ENCODE peak calls at places on chromosomes 4 and X, in six cellular contexts. A is neuronal stem cell, K is H9, Z is mesendoderm, X is IMR-90, H is H1. U is an unnamed sample.

GRCh38 chr4:15598644-15599043 is 56.5 kb downstream of the FBXL5 start:
- DNase-seq in A (no peak), H (no peak), Z (no peak), K (no peak), X (peak; percentile 91), U (peak; percentile 83)

GRCh38 chrX:1521459-1521956 is 15.5 kb downstream of the P2RY8 start:
- DNase-seq in K (peak; percentile 75), H (peak; percentile 46), Z (peak; percentile 81), X (no peak), A (no peak), U (no peak)

GRCh38 chrX:123060986-123061385 is 123.1 kb upstream of the GRIA3 start:
- DNase-seq in A (no peak), H (no peak), Z (no peak), X (no peak), K (no peak), U (no peak)

GRCh38 chr4:173367285-173367684 is 3.5 kb upstream of the SAP30 start:
- DNase-seq in H (no peak), X (peak; percentile 22), Z (no peak), A (no peak), K (no peak), U (no peak)

GRCh38 chrX:24264383-24264782 is 49.5 kb downstream of the SUPT20HL2 start:
- DNase-seq in X (peak; percentile 13), K (no peak), H (no peak), Z (no peak), A (no peak), U (peak; percentile 22)

GRCh38 chr4:10734697-10735096 is 50.1 kb upstream of the CLNK start:
- DNase-seq in Z (no peak), H (no peak), K (no peak), X (no peak), A (no peak), U (no peak)

GRCh38 chr4:37446016-37446415 is 201.5 kb downstream of the NWD2 start:
- DNase-seq in H (no peak), Z (no peak), A (no peak), X (no peak), K (no peak), U (no peak)

GRCh38 chrX:134604701-134605271 is 53.5 kb downstream of the PLAC1 start:
- DNase-seq in Z (peak; percentile 12), X (peak; percentile 42), A (no peak), H (no peak), K (no peak), U (peak; percentile 37)

GRCh38 chr4:128974203-128974602 is 119.1 kb downstream of the SCLT1 start:
- DNase-seq in Z (no peak), K (no peak), H (no peak), A (no peak), X (peak; percentile 25), U (peak; percentile 36)

GRCh38 chrX:154411322-154411980 is at the start of gene TAFAZZIN:
- DNase-seq in H (peak; percentile 75), X (peak; percentile 52), K (peak; percentile 64), Z (peak; percentile 63), A (peak; percentile 49), U (peak; percentile 64)

GRCh38 chr4:136505020-136505419 is 1027.3 kb downstream of the PCDH18 start:
- DNase-seq in Z (peak; percentile 24), K (no peak), X (no peak), A (no peak), H (no peak), U (peak; percentile 5)

GRCh38 chrX:49919617-49920016 is 2.8 kb upstream of the CLCN5 start:
- DNase-seq in H (peak; percentile 61), A (peak; percentile 49), X (peak; percentile 46), K (peak; percentile 36), Z (peak; percentile 30), U (peak; percentile 44)

GRCh38 chrX:21975827-21976226 is 35.3 kb downstream of the SMS start:
- DNase-seq in X (peak; percentile 89), H (no peak), A (no peak), K (no peak), Z (peak; percentile 16), U (peak; percentile 75)

GRCh38 chr4:113893546-113893945 is 85.9 kb downstream of the ARSJ start:
- DNase-seq in K (no peak), A (no peak), H (no peak), X (peak; percentile 32), Z (no peak), U (no peak)

GRCh38 chrX:136608295-136608933 is 39.5 kb upstream of the CD40LG start:
- DNase-seq in Z (peak; percentile 7), K (peak; percentile 30), A (no peak), H (peak; percentile 42), X (no peak), U (no peak)

DNA sequence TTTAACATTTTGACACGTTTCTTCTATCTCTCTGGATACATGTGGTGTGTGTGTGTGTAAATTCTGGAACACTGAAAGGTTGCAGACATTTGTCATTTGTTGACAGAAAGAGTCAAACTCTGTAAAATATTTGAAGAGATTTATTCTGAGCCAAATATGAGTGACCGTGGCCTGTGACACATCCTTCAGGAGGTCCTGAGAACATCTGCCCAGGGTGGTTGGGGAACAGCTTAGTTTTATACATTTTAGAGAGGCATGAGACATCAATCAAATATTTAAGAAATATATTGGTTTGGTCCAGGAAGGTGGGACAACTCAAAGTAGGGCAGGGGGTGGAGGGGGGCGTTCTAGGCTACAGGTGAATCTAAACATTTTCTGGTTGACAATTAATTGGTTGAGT is 40.7 kb upstream of the CD40LG start:
- DNase-seq in Z (no peak), H (no peak), K (no peak), X (no peak), A (no peak), U (no peak)
- H3K4ac ChIP-seq in Z (no peak overlapping the region), H (no peak overlapping the region), K (no peak overlapping the region), X (no peak overlapping the region), A (no peak overlapping the region), U (no peak overlapping the region)

GRCh38 chrX:111355523-111356122 is 56.4 kb downstream of the DCX start:
- DNase-seq in A (no peak), X (no peak), Z (no peak), H (no peak), K (no peak), U (no peak)
- H2BK15ac ChIP-seq in A (no peak overlapping the region), X (no peak overlapping the region), Z (no peak overlapping the region), H (no peak overlapping the region), K (no peak overlapping the region), U (no peak overlapping the region)

DNA sequence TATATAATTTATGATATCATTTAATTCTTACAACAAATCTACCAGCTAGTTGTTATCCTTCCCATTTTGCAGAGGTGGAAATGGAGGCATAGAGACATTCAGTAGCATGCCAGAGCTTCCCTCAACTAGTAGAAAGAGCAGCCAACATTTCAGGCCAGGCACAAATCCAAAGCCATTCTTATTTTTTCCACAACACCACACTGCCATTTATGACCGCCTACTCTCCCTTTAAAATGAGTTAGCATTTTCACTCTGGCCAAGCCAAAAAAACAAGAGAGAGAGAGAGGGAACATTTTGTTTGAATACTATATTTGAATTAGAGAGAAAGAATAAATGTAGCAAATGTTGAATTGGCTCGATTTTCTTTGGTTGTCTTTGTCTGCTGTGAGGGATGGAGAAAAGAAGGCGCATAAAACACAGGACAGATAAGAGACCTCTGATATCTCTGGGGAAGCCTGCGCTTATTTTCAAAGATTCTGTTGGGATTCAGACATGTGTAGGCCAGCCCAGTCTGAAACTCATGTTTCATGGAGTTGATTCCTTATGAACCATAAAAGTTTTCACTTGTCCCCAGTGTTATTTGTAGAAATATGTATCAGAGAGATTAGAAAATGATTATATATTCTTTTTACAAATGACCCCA is 265.7 kb downstream of the RAB28 start:
- DNase-seq in H (no peak), K (no peak), X (no peak), A (no peak), Z (no peak), U (no peak)
- H4K8ac ChIP-seq in H (no peak overlapping the region), K (no peak overlapping the region), X (no peak overlapping the region), A (no peak overlapping the region), Z (no peak overlapping the region), U (no peak overlapping the region)

DNA sequence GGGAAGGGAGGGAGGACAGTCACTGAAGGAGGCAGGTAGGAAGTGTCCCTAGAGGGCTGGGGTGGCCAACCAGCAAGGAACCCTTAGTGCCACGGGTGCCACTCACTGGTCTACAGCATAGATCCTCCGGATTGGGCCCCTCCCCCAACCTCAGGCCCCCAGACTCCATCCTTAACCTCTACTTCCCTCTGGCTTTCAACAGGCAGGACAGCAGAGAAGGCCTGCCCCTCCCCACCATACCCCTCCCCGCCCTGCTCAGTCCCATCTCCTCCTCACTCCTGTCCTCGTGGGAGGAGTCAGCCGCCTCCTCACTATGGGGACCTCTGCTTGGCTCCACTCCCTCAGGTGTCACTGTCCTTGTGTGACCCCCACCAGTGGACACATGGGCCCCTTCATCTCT is 77.7 kb upstream of the PSAPL1 start:
- DNase-seq in A (no peak), H (no peak), X (no peak), Z (peak; percentile 60), K (no peak), U (no peak)
- H3K4ac ChIP-seq in A (no peak overlapping the region), H (no peak overlapping the region), X (no peak overlapping the region), Z (no peak overlapping the region), K (no peak overlapping the region), U (no peak overlapping the region)

GRCh38 chr4:87912164-87913004 is 63.1 kb upstream of the SPP1 start:
- DNase-seq in H (no peak), X (no peak), Z (no peak), K (no peak), A (no peak), U (peak; percentile 12)

GRCh38 chr4:87913871-87914270 is 61.6 kb upstream of the SPP1 start:
- DNase-seq in K (no peak), X (no peak), A (no peak), H (no peak), Z (no peak), U (no peak)

GRCh38 chr4:87911252-87911774 is 64.2 kb upstream of the SPP1 start:
- DNase-seq in Z (no peak), A (no peak), K (no peak), X (no peak), H (no peak), U (peak; percentile 45)

GRCh38 chr4:87908341-87908740 is 67.2 kb upstream of the SPP1 start:
- DNase-seq in Z (no peak), X (no peak), K (no peak), H (no peak), A (no peak), U (no peak)

DNA sequence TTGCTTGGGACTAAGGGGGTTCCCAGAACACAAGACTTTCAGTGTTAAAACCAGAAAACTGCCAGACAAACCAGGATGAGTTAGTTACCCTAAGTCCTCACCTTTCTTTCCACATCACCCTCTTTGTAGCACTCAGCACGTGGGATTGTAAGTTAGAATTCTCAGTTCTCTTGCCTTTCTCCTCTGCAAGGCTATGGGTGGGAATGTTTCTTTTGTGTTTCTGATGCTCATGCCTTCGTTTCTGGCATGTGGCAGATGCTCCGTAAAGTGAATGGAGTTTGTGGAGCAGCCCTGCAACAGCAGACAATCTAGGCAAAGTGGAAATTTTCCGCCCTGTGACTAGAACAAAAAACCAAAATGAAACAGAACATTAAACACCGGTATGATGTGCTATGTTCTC is 64.7 kb upstream of the SPP1 start:
- DNase-seq in K (no peak), Z (no peak), X (no peak), A (no peak), H (no peak), U (no peak)
- H2BK15ac ChIP-seq in K (no peak overlapping the region), Z (peak overlapping the region; percentile 100), X (no peak overlapping the region), A (no peak overlapping the region), H (no peak overlapping the region), U (no peak overlapping the region)

GRCh38 chr4:68905598-68906237 is 45.9 kb downstream of the UGT2A3 start:
- DNase-seq in H (peak; percentile 51), Z (peak; percentile 87), A (peak; percentile 9), X (no peak), K (peak; percentile 47), U (no peak)
- H4K8ac ChIP-seq in H (no peak overlapping the region), Z (no peak overlapping the region), A (no peak overlapping the region), X (no peak overlapping the region), K (no peak overlapping the region), U (no peak overlapping the region)